ENCODE peak calls at places on chromosomes 5 and 9, in eight cellular contexts. W is lung microvascular endothelial cell, Q is substantia nigra, V is putamen, N is colonic mucosa, P is cardiac fibroblast, C is H9, U is ELR. O is an unnamed sample.

GRCh38 chr9:110808599-110808980 is 140.0 kb downstream of the MUSK start:
- DNase-seq in U (no peak), N (no peak), W (no peak), C (no peak), P (no peak), V (no peak), Q (no peak), O (no peak)

GRCh38 chr5:56615750-56616149 is 199.6 kb upstream of the MAP3K1 start:
- DNase-seq in P (peak), W (no peak), Q (no peak), N (no peak), C (no peak), U (no peak), V (no peak), O (no peak)

GRCh38 chr5:54874337-54875021 is 110.9 kb downstream of the ESM1 start:
- DNase-seq in V (no peak), P (peak), U (peak), W (peak), N (no peak), C (no peak), Q (no peak), O (no peak)

GRCh38 chr5:71663570-71663969 is 55.5 kb upstream of the CARTPT start:
- DNase-seq in W (no peak), P (no peak), V (no peak), U (peak), C (no peak), N (no peak), Q (no peak), O (no peak)

GRCh38 chr9:135324329-135324728 is 155.3 kb upstream of the PPP1R26 start:
- DNase-seq in P (no peak), N (no peak), W (no peak), U (no peak), C (no peak), Q (no peak), V (no peak), O (no peak)

GRCh38 chr9:71609453-71609840 is 158.9 kb downstream of the CEMIP2 start:
- DNase-seq in V (no peak), P (no peak), W (no peak), C (no peak), Q (no peak), U (no peak), N (no peak), O (no peak)

GRCh38 chr9:134858051-134858841 is 22.4 kb upstream of the FCN2 start:
- DNase-seq in C (peak), N (no peak), Q (no peak), W (no peak), P (peak), V (no peak), U (peak), O (no peak)

GRCh38 chr5:79077680-79078365 is 8.3 kb downstream of the BHMT2 start:
- DNase-seq in Q (no peak), U (peak), V (no peak), N (no peak), P (no peak), C (no peak), W (peak), O (no peak)

GRCh38 chr9:133677126-133678010 is 41.2 kb downstream of the DBH start:
- DNase-seq in P (no peak), Q (no peak), C (no peak), W (no peak), V (no peak), N (no peak), U (no peak), O (no peak)

GRCh38 chr5:41878598-41879305 is 8.5 kb upstream of the OXCT1 start:
- DNase-seq in C (no peak), U (no peak), P (no peak), Q (no peak), W (peak), N (no peak), V (no peak), O (no peak)

GRCh38 chr9:38686923-38687322 is 33.0 kb downstream of the FAM240B start:
- DNase-seq in Q (no peak), P (no peak), W (no peak), U (no peak), V (no peak), C (no peak), N (no peak), O (no peak)

GRCh38 chr5:9337908-9338307 is 208.0 kb downstream of the SEMA5A start:
- DNase-seq in W (peak), Q (no peak), V (peak), U (peak), C (no peak), N (no peak), P (peak), O (no peak)

GRCh38 chr5:1734271-1734907 is 65.2 kb downstream of the MRPL36 start:
- DNase-seq in W (no peak), P (no peak), N (peak), C (no peak), Q (no peak), U (no peak), V (no peak), O (no peak)

GRCh38 chr9:100587375-100587774 is 9.5 kb downstream of the CAVIN4 start:
- DNase-seq in C (no peak), V (no peak), U (peak), Q (no peak), P (peak), W (peak), N (no peak), O (no peak)

O was measured in body of pancreas.